ENCODE peak calls at places on chromosome 9, in four cellular contexts. One of them, this sample, is unnamed.

GRCh38 chr9:135217836-135218235 is 130.4 kb downstream of the OLFM1 start:
- DNase-seq in left ventricle myocardium inferior: no peak
- DNase-seq in glutamatergic neuron: no peak
- DNase-seq in tibial nerve: no peak
- DNase-seq in this sample: no peak

GRCh38 chr9:529721-530120 is 311.8 kb upstream of the DMRT1 start:
- DNase-seq in left ventricle myocardium inferior: no peak
- DNase-seq in glutamatergic neuron: no peak
- DNase-seq in tibial nerve: no peak
- DNase-seq in this sample: no peak

GRCh38 chr9:37337301-37337905 is 85.1 kb upstream of the GRHPR start:
- DNase-seq in left ventricle myocardium inferior: no peak
- DNase-seq in glutamatergic neuron: no peak
- DNase-seq in tibial nerve: no peak
- DNase-seq in this sample: no peak

GRCh38 chr9:83707518-83707767 is 315 bp downstream of the UBQLN1 start:
- DNase-seq in left ventricle myocardium inferior: no peak
- DNase-seq in glutamatergic neuron: no peak
- DNase-seq in tibial nerve: peak
- DNase-seq in this sample: no peak

GRCh38 chr9:88998911-88999310 is 7.6 kb downstream of the S1PR3 start:
- DNase-seq in left ventricle myocardium inferior: peak
- DNase-seq in glutamatergic neuron: no peak
- DNase-seq in tibial nerve: peak
- DNase-seq in this sample: no peak

GRCh38 chr9:32589083-32589713 is 16.2 kb upstream of the NDUFB6 start:
- DNase-seq in left ventricle myocardium inferior: no peak
- DNase-seq in glutamatergic neuron: no peak
- DNase-seq in tibial nerve: no peak
- DNase-seq in this sample: no peak

GRCh38 chr9:122562134-122562760 is 9.3 kb downstream of the OR1N2 start:
- DNase-seq in left ventricle myocardium inferior: no peak
- DNase-seq in glutamatergic neuron: peak
- DNase-seq in tibial nerve: no peak
- DNase-seq in this sample: no peak

GRCh38 chr9:122797316-122798033 is 2.4 kb upstream of the OR1K1 start:
- DNase-seq in left ventricle myocardium inferior: no peak
- DNase-seq in glutamatergic neuron: no peak
- DNase-seq in tibial nerve: no peak
- DNase-seq in this sample: no peak

GRCh38 chr9:29245351-29245750 is 1672.1 kb upstream of the C9orf72 start:
- DNase-seq in left ventricle myocardium inferior: no peak
- DNase-seq in glutamatergic neuron: no peak
- DNase-seq in tibial nerve: no peak
- DNase-seq in this sample: no peak

GRCh38 chr9:104539275-104539674 is 2.6 kb upstream of the OR13C3 start:
- DNase-seq in left ventricle myocardium inferior: no peak
- DNase-seq in glutamatergic neuron: no peak
- DNase-seq in tibial nerve: no peak
- DNase-seq in this sample: no peak

DNA sequence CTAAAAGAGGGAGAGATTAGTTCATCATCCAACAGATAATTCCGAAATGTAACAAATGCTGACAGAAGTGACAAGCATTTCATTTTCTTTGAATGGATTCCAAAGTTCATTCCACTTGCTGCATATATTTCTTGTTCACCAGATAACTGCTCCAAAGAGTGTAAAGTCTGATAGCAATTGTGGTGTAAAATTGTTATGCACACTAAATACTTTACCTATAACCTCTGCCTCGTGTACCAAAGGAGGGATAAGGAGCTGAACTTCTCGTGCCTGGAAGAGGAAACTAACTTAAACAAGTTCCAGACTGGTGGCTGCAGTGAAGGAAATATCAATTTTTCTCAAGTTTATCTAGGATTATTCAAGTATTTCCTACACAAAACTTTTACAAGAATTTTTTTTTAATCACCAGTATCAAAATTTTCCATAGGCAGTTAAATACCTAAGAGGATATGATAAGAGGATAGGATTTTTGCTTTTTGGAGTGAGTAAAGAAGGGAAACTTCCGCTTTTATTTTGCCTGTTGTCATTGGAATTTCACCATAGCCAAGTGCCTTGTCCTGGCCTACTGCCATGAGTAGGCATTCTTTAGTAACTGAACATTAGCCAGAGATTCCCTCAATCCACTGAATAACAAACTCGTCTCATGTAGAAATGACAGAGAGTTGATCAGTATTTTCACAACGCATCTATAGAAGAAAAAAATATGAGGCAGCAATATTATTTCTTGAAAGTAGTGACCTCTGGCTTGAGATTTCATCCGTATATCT is 289.7 kb upstream of the ADAMTSL1 start:
- DNase-seq in left ventricle myocardium inferior: no peak
- DNase-seq in glutamatergic neuron: no peak
- DNase-seq in tibial nerve: no peak
- DNase-seq in this sample: no peak
- TF ChIP-seq CTCF in left ventricle myocardium inferior: no peak
- TF ChIP-seq CTCF in glutamatergic neuron: no peak
- TF ChIP-seq CTCF in tibial nerve: no peak
- TF ChIP-seq CTCF in this sample: no peak

DNA sequence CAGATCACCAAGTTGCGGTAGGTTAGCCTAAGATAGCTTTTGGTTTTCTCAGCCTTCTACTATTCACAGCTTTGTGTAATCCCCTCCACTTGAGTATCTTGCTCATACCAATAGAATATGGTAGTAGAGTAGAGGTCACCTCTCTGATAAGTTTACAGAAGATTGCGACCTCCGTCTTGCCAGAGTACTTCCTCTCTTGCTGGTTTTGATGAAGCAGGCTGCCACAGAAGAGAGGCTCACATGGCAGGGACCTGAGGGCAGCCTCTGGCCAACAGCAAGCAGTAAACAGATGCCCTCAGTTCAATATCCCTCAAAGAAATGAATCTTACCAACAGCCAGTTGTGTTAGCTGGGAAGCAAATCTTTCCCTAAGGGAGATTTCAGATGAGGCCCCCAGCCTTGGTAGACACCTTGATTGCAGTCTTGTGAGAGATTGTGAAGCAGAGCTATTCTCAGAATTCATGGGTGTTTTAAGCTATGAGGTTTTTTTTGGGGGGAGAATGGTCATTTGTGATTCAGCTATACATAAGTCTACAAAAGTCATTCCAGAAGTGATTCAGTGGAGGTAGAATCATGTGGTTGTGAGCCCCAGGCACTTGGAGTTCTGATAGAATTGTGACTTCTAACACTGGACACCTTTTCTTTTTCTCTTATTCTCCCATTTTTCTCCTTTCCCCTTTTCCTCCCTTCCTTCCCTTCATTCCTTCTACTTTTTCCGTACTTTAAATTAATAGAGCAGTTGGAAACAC is 22.7 kb upstream of the CDKN2B start:
- DNase-seq in left ventricle myocardium inferior: no peak
- DNase-seq in glutamatergic neuron: no peak
- DNase-seq in tibial nerve: no peak
- DNase-seq in this sample: no peak
- TF ChIP-seq CTCF in left ventricle myocardium inferior: no peak
- TF ChIP-seq CTCF in glutamatergic neuron: no peak
- TF ChIP-seq CTCF in tibial nerve: no peak
- TF ChIP-seq CTCF in this sample: no peak

GRCh38 chr9:34562136-34562745 is 27.3 kb downstream of the CNTFR start:
- DNase-seq in left ventricle myocardium inferior: no peak
- DNase-seq in glutamatergic neuron: no peak
- DNase-seq in tibial nerve: no peak
- DNase-seq in this sample: no peak
- TF ChIP-seq CTCF in left ventricle myocardium inferior: peak
- TF ChIP-seq CTCF in glutamatergic neuron: peak
- TF ChIP-seq CTCF in tibial nerve: peak
- TF ChIP-seq CTCF in this sample: peak

GRCh38 chr9:3845549-3845948 is 319.7 kb upstream of the RFX3 start:
- DNase-seq in left ventricle myocardium inferior: no peak
- DNase-seq in glutamatergic neuron: no peak
- DNase-seq in tibial nerve: no peak
- DNase-seq in this sample: no peak

GRCh38 chr9:3850083-3850482 is 324.3 kb upstream of the RFX3 start:
- DNase-seq in left ventricle myocardium inferior: no peak
- DNase-seq in glutamatergic neuron: no peak
- DNase-seq in tibial nerve: no peak
- DNase-seq in this sample: no peak

GRCh38 chr9:3847377-3847776 is 321.6 kb upstream of the RFX3 start:
- DNase-seq in left ventricle myocardium inferior: no peak
- DNase-seq in glutamatergic neuron: no peak
- DNase-seq in tibial nerve: no peak
- DNase-seq in this sample: no peak

GRCh38 chr9:3852545-3852944 is 326.7 kb upstream of the RFX3 start:
- DNase-seq in left ventricle myocardium inferior: no peak
- DNase-seq in glutamatergic neuron: no peak
- DNase-seq in tibial nerve: no peak
- DNase-seq in this sample: no peak

GRCh38 chr9:3848445-3849114 is 322.8 kb upstream of the RFX3 start:
- DNase-seq in left ventricle myocardium inferior: no peak
- DNase-seq in glutamatergic neuron: peak
- DNase-seq in tibial nerve: no peak
- DNase-seq in this sample: no peak
- TF ChIP-seq CTCF in left ventricle myocardium inferior: no peak
- TF ChIP-seq CTCF in glutamatergic neuron: no peak
- TF ChIP-seq CTCF in tibial nerve: no peak
- TF ChIP-seq CTCF in this sample: peak

GRCh38 chr9:14863402-14863801 is 46.8 kb downstream of the FREM1 start:
- DNase-seq in left ventricle myocardium inferior: no peak
- DNase-seq in glutamatergic neuron: no peak
- DNase-seq in tibial nerve: no peak
- DNase-seq in this sample: no peak
- TF ChIP-seq CTCF in left ventricle myocardium inferior: no peak
- TF ChIP-seq CTCF in glutamatergic neuron: no peak
- TF ChIP-seq CTCF in tibial nerve: no peak
- TF ChIP-seq CTCF in this sample: no peak